ENCODE peak calls at places on chromosome 1, in eight cellular contexts. Z is AG04450; Q is iris pigment epithelial cell; P is foreskin fibroblast; J is left cardiac atrium; K is choroid plexus epithelial cell; G is naive thymus-derived CD8-positive, alpha-beta T cell; B is heart right ventricle. X is an unnamed sample.

GRCh38 chr1:229137274-229137673 is 133.6 kb upstream of the RAB4A start:
- DNase-seq in Z (no peak), Q (no peak), P (no peak), J (no peak), K (no peak), G (no peak), B (no peak), X (no peak)

GRCh38 chr1:92310185-92310597 is 11.3 kb downstream of the RPAP2 start:
- DNase-seq in Z (no peak), Q (peak), P (peak), J (no peak), K (peak), G (no peak), B (no peak), X (peak)

GRCh38 chr1:247760456-247760855 is at the start of gene OR1C1:
- DNase-seq in Z (no peak), Q (no peak), P (no peak), J (no peak), K (no peak), G (no peak), B (no peak), X (no peak)

GRCh38 chr1:85573348-85573747 is 7.2 kb upstream of the CCN1 start:
- DNase-seq in Z (no peak), Q (no peak), P (no peak), J (no peak), K (no peak), G (no peak), B (no peak), X (peak)

GRCh38 chr1:13725714-13726175 is 25.8 kb downstream of the PRDM2 start:
- DNase-seq in Z (no peak), Q (peak), P (peak), J (no peak), K (peak), G (peak), B (no peak), X (peak)

GRCh38 chr1:4528590-4528989 is 125.8 kb upstream of the AJAP1 start:
- DNase-seq in Z (no peak), Q (no peak), P (no peak), J (no peak), K (no peak), G (no peak), B (no peak), X (no peak)

GRCh38 chr1:30759718-30760281 is 2.2 kb upstream of the LAPTM5 start:
- DNase-seq in Z (no peak), Q (no peak), P (no peak), J (no peak), K (no peak), G (peak), B (no peak), X (no peak)

GRCh38 chr1:212431656-212432055 is 1.1 kb upstream of the NENF start:
- DNase-seq in Z (no peak), Q (no peak), P (no peak), J (no peak), K (no peak), G (no peak), B (no peak), X (no peak)

GRCh38 chr1:15685820-15686219 is 1.7 kb downstream of the PLEKHM2 start:
- DNase-seq in Z (no peak), Q (no peak), P (no peak), J (no peak), K (no peak), G (no peak), B (no peak), X (no peak)

GRCh38 chr1:157371211-157371610 is 181.1 kb downstream of the FCRL5 start:
- DNase-seq in Z (no peak), Q (no peak), P (no peak), J (no peak), K (no peak), G (no peak), B (no peak), X (no peak)

GRCh38 chr1:18736958-18737357 is 106.3 kb downstream of the PAX7 start:
- DNase-seq in Z (no peak), Q (no peak), P (no peak), J (no peak), K (no peak), G (no peak), B (no peak), X (no peak)

GRCh38 chr1:27306892-27307850 is 14.8 kb upstream of the TMEM222 start:
- DNase-seq in Z (no peak), Q (no peak), P (no peak), J (no peak), K (peak), G (no peak), B (no peak), X (no peak)

GRCh38 chr1:56370513-56370912 is 208.8 kb downstream of the PLPP3 start:
- DNase-seq in Z (no peak), Q (no peak), P (no peak), J (no peak), K (no peak), G (no peak), B (no peak), X (no peak)

GRCh38 chr1:234170622-234171021 is 202.6 kb upstream of the COA6 start:
- DNase-seq in Z (no peak), Q (no peak), P (no peak), J (no peak), K (no peak), G (no peak), B (no peak), X (no peak)

GRCh38 chr1:51955797-51956527 is 34.5 kb downstream of the RAB3B start:
- DNase-seq in Z (no peak), Q (no peak), P (no peak), J (no peak), K (no peak), G (no peak), B (no peak), X (no peak)

GRCh38 chr1:109618614-109619404 is 607 bp downstream of the GNAT2 start:
- DNase-seq in Z (no peak), Q (no peak), P (no peak), J (no peak), K (no peak), G (no peak), B (no peak), X (no peak)

GRCh38 chr1:200751717-200752116 is 13.0 kb downstream of the CAMSAP2 start:
- DNase-seq in Z (no peak), Q (no peak), P (no peak), J (no peak), K (no peak), G (no peak), B (no peak), X (no peak)

GRCh38 chr1:37234941-37235418 is 200.7 kb upstream of the GRIK3 start:
- DNase-seq in Z (no peak), Q (no peak), P (no peak), J (no peak), K (no peak), G (no peak), B (no peak), X (no peak)

GRCh38 chr1:230977781-230978490 is 725 bp downstream of the TTC13 start:
- DNase-seq in Z (no peak), Q (peak), P (peak), J (peak), K (peak), G (peak), B (peak), X (peak)

GRCh38 chr1:118618618-118619340 is 369.4 kb downstream of the TBX15 start:
- DNase-seq in Z (no peak), Q (no peak), P (no peak), J (no peak), K (peak), G (no peak), B (peak), X (no peak)

GRCh38 chr1:63575340-63575826 is 17.8 kb upstream of the PGM1 start:
- DNase-seq in Z (no peak), Q (no peak), P (peak), J (no peak), K (peak), G (no peak), B (no peak), X (peak)

GRCh38 chr1:156122519-156123355 is 8.2 kb downstream of the LMNA start:
- DNase-seq in Z (no peak), Q (peak), P (peak), J (peak), K (peak), G (no peak), B (peak), X (peak)

GRCh38 chr1:179287946-179288345 is 5.7 kb upstream of the SOAT1 start:
- DNase-seq in Z (no peak), Q (no peak), P (no peak), J (no peak), K (no peak), G (no peak), B (no peak), X (no peak)

GRCh38 chr1:84712288-84712874 is 22.1 kb upstream of the SSX2IP start:
- DNase-seq in Z (peak), Q (peak), P (peak), J (no peak), K (peak), G (no peak), B (no peak), X (peak)

GRCh38 chr1:150513275-150513885 is 2.2 kb upstream of the FALEC start:
- DNase-seq in Z (no peak), Q (no peak), P (peak), J (no peak), K (no peak), G (no peak), B (no peak), X (no peak)

X was measured in EL.